ENCODE peak calls at places on chromosome 1, in six cellular contexts. P, E, X, V, L and Y are unnamed samples. For H3K79me2, the result is how much of the 10 kb centered on the place peaks cover.

GRCh38 chr1:159055181-159055621 is 21.4 kb downstream of the AIM2 start:
- DNase-seq in P (no peak), E (no peak), X (no peak), V (no peak), L (no peak), Y (no peak)

GRCh38 chr1:163231385-163231784 is 28.7 kb upstream of the RGS5 start:
- DNase-seq in P (peak), E (no peak), X (no peak), V (no peak), L (no peak), Y (no peak)

GRCh38 chr1:112704908-112705627 is 1.9 kb downstream of the RHOC start:
- DNase-seq in P (peak), E (peak), X (peak), V (peak), L (peak), Y (peak)

GRCh38 chr1:115924730-115925129 is 51.6 kb upstream of the SLC22A15 start:
- DNase-seq in P (no peak), E (no peak), X (no peak), V (no peak), L (no peak), Y (no peak)

GRCh38 chr1:223363856-223364684 is at the start of gene SUSD4:
- DNase-seq in P (no peak), E (peak), X (no peak), V (peak), L (peak), Y (peak)

GRCh38 chr1:241939798-241940197 is 17.8 kb upstream of the BECN2 start:
- DNase-seq in P (no peak), E (no peak), X (no peak), V (no peak), L (no peak), Y (no peak)

GRCh38 chr1:211938473-211939080 is 96.8 kb downstream of the INTS7 start:
- DNase-seq in P (no peak), E (no peak), X (peak), V (peak), L (no peak), Y (no peak)

GRCh38 chr1:29586991-29587745 is 350.8 kb downstream of the PTPRU start:
- DNase-seq in P (peak), E (no peak), X (no peak), V (no peak), L (no peak), Y (no peak)

GRCh38 chr1:45622891-45623394 is 911 bp downstream of the CCDC17 start:
- DNase-seq in P (no peak), E (no peak), X (no peak), V (no peak), L (peak), Y (no peak)

GRCh38 chr1:13960376-13960987 is 260.5 kb downstream of the PRDM2 start:
- DNase-seq in P (peak), E (peak), X (peak), V (peak), L (peak), Y (peak)

GRCh38 chr1:230426246-230427101 is at the start of gene PGBD5:
- DNase-seq in P (peak), E (peak), X (no peak), V (peak), L (peak), Y (peak)

GRCh38 chr1:197884173-197884572 is 18.3 kb upstream of the C1orf53 start:
- DNase-seq in P (peak), E (peak), X (no peak), V (no peak), L (no peak), Y (no peak)

GRCh38 chr1:3213730-3214129 is 144.7 kb downstream of the PRDM16 start:
- DNase-seq in P (no peak), E (peak), X (no peak), V (no peak), L (no peak), Y (no peak)

GRCh38 chr1:169087876-169088275 is 18.6 kb upstream of the ATP1B1 start:
- DNase-seq in P (no peak), E (no peak), X (no peak), V (no peak), L (no peak), Y (no peak)

GRCh38 chr1:36653850-36654249 is 171.1 kb upstream of the CSF3R start:
- DNase-seq in P (peak), E (no peak), X (no peak), V (no peak), L (no peak), Y (no peak)

GRCh38 chr1:29602203-29602602 is 365.9 kb downstream of the PTPRU start:
- DNase-seq in P (no peak), E (no peak), X (no peak), V (no peak), L (no peak), Y (no peak)

GRCh38 chr1:184533049-184533448 is 146.2 kb downstream of the C1orf21 start:
- DNase-seq in P (no peak), E (no peak), X (no peak), V (no peak), L (no peak), Y (no peak)

GRCh38 chr1:202615501-202616354 is 94.5 kb downstream of the SYT2 start:
- DNase-seq in P (peak), E (no peak), X (peak), V (peak), L (peak), Y (peak)

GRCh38 chr1:87904668-87905067 is 576.0 kb downstream of the LMO4 start:
- DNase-seq in P (no peak), E (no peak), X (no peak), V (no peak), L (no peak), Y (no peak)

GRCh38 chr1:237042892-237043576 is 1.1 kb downstream of the RYR2 start:
- DNase-seq in P (peak), E (peak), X (no peak), V (no peak), L (peak), Y (peak)

GRCh38 chr1:183892351-183892793 is 87.5 kb downstream of the RGL1 start:
- DNase-seq in P (peak), E (peak), X (no peak), V (no peak), L (no peak), Y (no peak)

GRCh38 chr1:57300186-57300585 is 123.7 kb downstream of the DAB1 start:
- DNase-seq in P (no peak), E (no peak), X (no peak), V (no peak), L (no peak), Y (no peak)

GRCh38 chr1:102593276-102593675 is 515.0 kb downstream of the COL11A1 start:
- DNase-seq in P (no peak), E (no peak), X (no peak), V (no peak), L (no peak), Y (no peak)

GRCh38 chr1:11645670-11646265 is 8.5 kb downstream of the FBXO2 start:
- DNase-seq in P (peak), E (peak), X (no peak), V (peak), L (peak), Y (peak)

GRCh38 chr1:85134583-85135455 is 66.0 kb downstream of the SYDE2 start:
- DNase-seq in P (peak), E (peak), X (no peak), V (no peak), L (no peak), Y (peak)

GRCh38 chr1:228998179-228998578 is 262.9 kb downstream of the RHOU start:
- DNase-seq in P (no peak), E (no peak), X (no peak), V (no peak), L (no peak), Y (no peak)

GRCh38 chr1:197850918-197851317 is 51.5 kb upstream of the C1orf53 start:
- DNase-seq in P (no peak), E (no peak), X (no peak), V (no peak), L (no peak), Y (no peak)

GRCh38 chr1:30414086-30414850 is 309.1 kb downstream of the MATN1 start:
- DNase-seq in P (no peak), E (no peak), X (no peak), V (no peak), L (no peak), Y (no peak)

GRCh38 chr1:226624526-226624925 is 76.0 kb downstream of the STUM start:
- DNase-seq in P (peak), E (no peak), X (no peak), V (no peak), L (no peak), Y (peak)

GRCh38 chr1:51518730-51519047 is 377 bp downstream of the EPS15 start:
- DNase-seq in P (no peak), E (peak), X (no peak), V (peak), L (peak), Y (peak)

GRCh38 chr1:37028981-37029617 is 5.2 kb downstream of the GRIK3 start:
- DNase-seq in P (no peak), E (no peak), X (peak), V (peak), L (peak), Y (peak)

GRCh38 chr1:107787299-107787698 is 177.7 kb downstream of the VAV3 start:
- DNase-seq in P (no peak), E (no peak), X (no peak), V (peak), L (no peak), Y (peak)

GRCh38 chr1:87463917-87464565 is 135.4 kb downstream of the LMO4 start:
- DNase-seq in P (peak), E (no peak), X (peak), V (no peak), L (no peak), Y (no peak)

GRCh38 chr1:38044224-38045215 is 2.1 kb downstream of the POU3F1 start:
- DNase-seq in P (peak), E (no peak), X (no peak), V (no peak), L (no peak), Y (peak)
- H3K4me2 ChIP-seq in P (peak), E (peak), X (peak), V (no peak), L (peak), Y (peak)

GRCh38 chr1:32743380-32744062 is 41.0 kb upstream of the SYNC start:
- DNase-seq in P (no peak), E (no peak), X (no peak), V (no peak), L (no peak), Y (peak)
- H3K79me2 ChIP-seq in P (under half), E (half or more), X (under half), V (under half), L (under half), Y (under half)

GRCh38 chr1:53448241-53448841 is 10.9 kb upstream of the DMRTB1 start:
- DNase-seq in P (no peak), E (no peak), X (no peak), V (no peak), L (no peak), Y (no peak)
- H3K4me2 ChIP-seq in P (peak), E (no peak), X (no peak), V (no peak), L (peak), Y (peak)

DNA sequence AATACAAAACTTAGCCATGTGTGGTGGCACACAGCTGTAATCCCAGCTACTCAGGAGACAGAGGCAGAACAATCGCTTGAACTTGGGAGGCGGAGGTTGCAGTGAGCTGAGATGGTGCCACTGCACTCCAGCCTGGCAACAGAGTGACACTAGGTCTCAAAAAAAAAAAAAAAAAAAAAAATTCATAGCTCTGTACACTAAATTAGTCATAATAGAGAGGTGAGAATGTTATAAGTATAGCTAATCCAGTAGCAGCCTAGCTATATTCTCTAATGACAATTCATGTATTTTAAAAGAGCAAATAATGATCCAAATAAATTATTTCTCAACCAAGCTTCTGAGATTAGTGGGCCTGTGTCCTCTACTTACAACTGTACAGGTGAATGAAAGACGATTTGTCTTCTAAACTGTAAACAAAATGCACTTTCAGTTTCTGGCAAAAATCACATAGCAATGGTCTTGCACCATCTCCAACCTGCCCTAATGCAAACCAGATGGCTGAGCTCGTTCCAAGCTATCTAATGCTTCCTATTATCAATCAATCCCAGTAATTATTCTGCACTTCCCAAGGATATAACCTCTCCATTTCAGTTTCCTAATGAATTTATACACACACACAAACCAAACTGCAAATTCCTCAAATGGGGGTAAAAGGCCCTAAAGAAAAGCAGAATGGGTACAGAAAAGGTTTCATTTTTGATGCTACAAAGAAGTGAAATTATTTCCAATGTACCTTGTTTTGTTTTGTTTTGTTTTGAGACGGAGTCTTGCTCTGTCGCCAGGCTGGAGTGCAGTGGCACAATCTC is 56.5 kb downstream of the GATAD2B start:
- DNase-seq in P (peak), E (peak), X (no peak), V (no peak), L (peak), Y (no peak)
- H3K79me2 ChIP-seq in P (under half), E (half or more), X (half or more), V (half or more), L (half or more), Y (half or more)

GRCh38 chr1:24928631-24929090 is 1.4 kb downstream of the RUNX3 start:
- DNase-seq in P (no peak), E (no peak), X (no peak), V (peak), L (peak), Y (no peak)
- H3K4me2 ChIP-seq in P (peak), E (peak), X (peak), V (peak), L (no peak), Y (no peak)